ENCODE peak calls at places on chromosomes 11 and 22, in four cellular contexts. Y, V, S and U are unnamed samples.

GRCh38 chr11:35981581-35981980 is 37.7 kb downstream of the LDLRAD3 start:
- DNase-seq in Y (no peak), V (no peak), S (no peak), U (no peak)

GRCh38 chr11:114197799-114198500 is 98.2 kb upstream of the NNMT start:
- DNase-seq in Y (no peak), V (no peak), S (no peak), U (peak; percentile 90)

GRCh38 chr11:119339581-119340334 is 925 bp downstream of the C1QTNF5 start:
- DNase-seq in Y (no peak), V (no peak), S (no peak), U (peak; percentile 93)

GRCh38 chr11:47355283-47356128 is 3.0 kb upstream of the MYBPC3 start:
- DNase-seq in Y (peak; percentile 97), V (peak; percentile 81), S (no peak), U (peak; percentile 95)

GRCh38 chr11:63907063-63907462 is 9.9 kb downstream of the RCOR2 start:
- DNase-seq in Y (no peak), V (no peak), S (no peak), U (no peak)

GRCh38 chr22:35587447-35587870 is 29.7 kb downstream of the MB start:
- DNase-seq in Y (no peak), V (no peak), S (no peak), U (no peak)

GRCh38 chr11:8531312-8531711 is 62.7 kb downstream of the STK33 start:
- DNase-seq in Y (no peak), V (no peak), S (no peak), U (no peak)

GRCh38 chr22:35839811-35840739 is 122.4 kb downstream of the APOL5 start:
- DNase-seq in Y (peak; percentile 90), V (peak; percentile 97), S (peak; percentile 96), U (peak; percentile 94)

GRCh38 chr11:94326947-94327346 is 22.6 kb downstream of the IZUMO1R start:
- DNase-seq in Y (no peak), V (no peak), S (no peak), U (no peak)

GRCh38 chr11:8086001-8086479 is 5.0 kb downstream of the TUB start:
- DNase-seq in Y (no peak), V (no peak), S (no peak), U (no peak)

GRCh38 chr11:83543918-83544491 is 257.8 kb upstream of the CCDC90B start:
- DNase-seq in Y (no peak), V (no peak), S (no peak), U (no peak)

GRCh38 chr11:34181856-34182405 is 76.5 kb downstream of the NAT10 start:
- DNase-seq in Y (no peak), V (no peak), S (no peak), U (no peak)

GRCh38 chr11:105774899-105775298 is 165.0 kb downstream of the GRIA4 start:
- DNase-seq in Y (no peak), V (no peak), S (no peak), U (no peak)

GRCh38 chr11:103731681-103732080 is 304.8 kb upstream of the DDI1 start:
- DNase-seq in Y (no peak), V (no peak), S (no peak), U (no peak)

GRCh38 chr11:128193633-128194032 is 393.7 kb downstream of the ETS1 start:
- DNase-seq in Y (no peak), V (no peak), S (no peak), U (no peak)

GRCh38 chr11:118912742-118913410 is 12.8 kb downstream of the BCL9L start:
- DNase-seq in Y (no peak), V (no peak), S (no peak), U (no peak)

GRCh38 chr11:64888761-64889511 is 10.5 kb upstream of the EHD1 start:
- DNase-seq in Y (no peak), V (no peak), S (no peak), U (no peak)

GRCh38 chr22:25990940-25991339 is 178.3 kb upstream of the SEZ6L start:
- DNase-seq in Y (no peak), V (no peak), S (no peak), U (no peak)

GRCh38 chr22:28146401-28147304 is 227.6 kb upstream of the PITPNB start:
- DNase-seq in Y (no peak), V (no peak), S (no peak), U (no peak)

GRCh38 chr22:49197500-49197899 is 630.2 kb downstream of the BRD1 start:
- DNase-seq in Y (peak; percentile 76), V (no peak), S (no peak), U (peak; percentile 77)

GRCh38 chr11:12585861-12586260 is 88.4 kb upstream of the TEAD1 start:
- DNase-seq in Y (no peak), V (no peak), S (no peak), U (no peak)

GRCh38 chr22:38724926-38725571 is 19.3 kb downstream of the GTPBP1 start:
- DNase-seq in Y (no peak), V (no peak), S (no peak), U (no peak)

GRCh38 chr11:6812391-6813005 is 13.0 kb upstream of the OR6A2 start:
- DNase-seq in Y (no peak), V (no peak), S (no peak), U (no peak)

GRCh38 chr11:35145249-35145648 is 6.3 kb downstream of the CD44 start:
- DNase-seq in Y (no peak), V (no peak), S (no peak), U (no peak)

GRCh38 chr22:21568207-21569075 is 927 bp downstream of the UBE2L3 start:
- DNase-seq in Y (no peak), V (no peak), S (no peak), U (no peak)

GRCh38 chr11:83648610-83649467 is 362.7 kb upstream of the CCDC90B start:
- DNase-seq in Y (no peak), V (no peak), S (no peak), U (no peak)

GRCh38 chr11:65915101-65915820 is 3.6 kb downstream of the C11orf68 start:
- DNase-seq in Y (peak; percentile 73), V (no peak), S (no peak), U (no peak)

GRCh38 chr11:45899448-45900174 is 7.5 kb downstream of the FREY1 start:
- DNase-seq in Y (peak; percentile 92), V (peak; percentile 63), S (no peak), U (peak; percentile 92)
- TF ChIP-seq CTCF in Y (no peak), V (no peak), S (no peak), U (no peak)

GRCh38 chr11:14969922-14970323 is 2.2 kb downstream of the CALCA start:
- DNase-seq in Y (no peak), V (no peak), S (no peak), U (no peak)
- TF ChIP-seq CTCF in Y (peak; percentile 12), V (peak; percentile 42), S (no peak), U (peak; percentile 36)

GRCh38 chr22:31618471-31619176 is 43.4 kb downstream of the PISD start:
- DNase-seq in Y (no peak), V (no peak), S (no peak), U (no peak)
- TF ChIP-seq CTCF in Y (no peak), V (no peak), S (no peak), U (no peak)

DNA sequence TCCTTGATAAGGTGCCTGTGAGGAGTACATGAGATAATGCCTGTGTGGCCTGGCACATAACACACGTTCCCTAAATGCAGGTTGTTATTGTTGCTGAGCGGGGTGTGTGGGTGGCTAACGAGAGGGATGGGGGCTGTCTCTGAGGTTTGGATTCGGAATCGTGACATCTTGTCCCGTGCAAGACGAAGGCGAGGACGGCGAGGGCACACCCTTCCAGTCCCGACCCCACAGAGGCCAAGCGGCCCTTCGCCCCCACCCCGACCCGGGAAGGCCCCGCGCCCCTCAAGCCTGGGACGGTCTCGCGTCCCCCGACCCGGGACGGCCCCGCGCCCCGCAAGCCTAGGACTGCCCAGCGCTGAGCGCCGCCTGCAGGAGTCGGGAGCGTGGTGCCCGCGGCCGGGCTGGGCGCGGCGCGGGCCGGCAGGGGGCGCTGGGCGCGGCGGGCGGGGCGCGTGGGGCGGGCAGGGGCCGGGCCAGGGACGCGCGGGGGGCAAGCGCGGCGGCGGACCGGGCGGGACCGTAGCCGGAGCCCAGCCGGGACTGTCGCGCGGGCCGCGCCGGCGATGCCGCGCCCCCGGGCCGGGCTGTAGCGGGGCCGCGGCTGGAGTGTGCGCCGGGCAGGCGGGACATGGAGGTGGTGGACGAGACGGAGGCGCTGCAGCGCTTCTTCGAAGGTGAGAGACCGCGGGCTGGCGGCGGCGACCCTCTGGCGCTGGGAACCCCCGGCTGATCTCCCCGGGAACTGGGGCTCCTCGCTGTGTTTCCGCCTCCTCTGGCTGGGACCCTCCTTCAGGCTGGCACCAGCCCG is at the start of gene MYRF:
- DNase-seq in Y (no peak), V (no peak), S (no peak), U (peak; percentile 89)
- TF ChIP-seq CTCF in Y (peak; percentile 44), V (peak; percentile 36), S (no peak), U (peak; percentile 58)

GRCh38 chr22:29208502-29208862 is 2.8 kb downstream of the EMID1 start:
- DNase-seq in Y (no peak), V (no peak), S (no peak), U (no peak)
- TF ChIP-seq CTCF in Y (no peak), V (no peak), S (no peak), U (no peak)